ENCODE peak calls at places on chromosomes 3 and 15, in nine cellular contexts. One of them, this sample, is unnamed.
A peak's percentile ranks its signal among the peaks of the same experiment; 100 is the strongest.

GRCh38 chr3:94195381-94195780 is 132.5 kb downstream of the NSUN3 start:
- DNase-seq in stimulated activated CD4-positive, alpha-beta T cell treated with anti-CD3 and anti-CD28 coated beads, TNF-alpha, amount 100 ng/mL, for 1 hour: no peak
- DNase-seq in dorsolateral prefrontal cortex: no peak
- DNase-seq in stimulated activated CD8-positive, alpha-beta memory T cell treated with anti-CD3 and anti-CD28 coated beads, Interleukin-7, amount 100 ng/mL, for 4 hours: no peak
- DNase-seq in activated T-cell treated with anti-CD3 and anti-CD28 coated beads for 48 hours: no peak
- DNase-seq in effector memory CD8-positive, alpha-beta T cell: no peak
- DNase-seq in HCEC 1CT: no peak
- DNase-seq in DMS79 treated with DMSO at 0.1 percent for 48 hours: no peak
- DNase-seq in NCI-H2081 treated with DMSO at 0.1 percent for 48 hours: no peak
- DNase-seq in this sample: no peak

GRCh38 chr15:75731248-75732100 is 18.8 kb upstream of the CSPG4 start:
- DNase-seq in stimulated activated CD4-positive, alpha-beta T cell treated with anti-CD3 and anti-CD28 coated beads, TNF-alpha, amount 100 ng/mL, for 1 hour: no peak
- DNase-seq in dorsolateral prefrontal cortex: peak; percentile 55
- DNase-seq in stimulated activated CD8-positive, alpha-beta memory T cell treated with anti-CD3 and anti-CD28 coated beads, Interleukin-7, amount 100 ng/mL, for 4 hours: no peak
- DNase-seq in activated T-cell treated with anti-CD3 and anti-CD28 coated beads for 48 hours: no peak
- DNase-seq in effector memory CD8-positive, alpha-beta T cell: no peak
- DNase-seq in HCEC 1CT: peak; percentile 65
- DNase-seq in DMS79 treated with DMSO at 0.1 percent for 48 hours: no peak
- DNase-seq in NCI-H2081 treated with DMSO at 0.1 percent for 48 hours: no peak
- DNase-seq in this sample: peak; percentile 56

GRCh38 chr3:140290105-140290504 is 355.1 kb downstream of the CLSTN2 start:
- DNase-seq in stimulated activated CD4-positive, alpha-beta T cell treated with anti-CD3 and anti-CD28 coated beads, TNF-alpha, amount 100 ng/mL, for 1 hour: no peak
- DNase-seq in dorsolateral prefrontal cortex: no peak
- DNase-seq in stimulated activated CD8-positive, alpha-beta memory T cell treated with anti-CD3 and anti-CD28 coated beads, Interleukin-7, amount 100 ng/mL, for 4 hours: no peak
- DNase-seq in activated T-cell treated with anti-CD3 and anti-CD28 coated beads for 48 hours: no peak
- DNase-seq in effector memory CD8-positive, alpha-beta T cell: no peak
- DNase-seq in HCEC 1CT: no peak
- DNase-seq in DMS79 treated with DMSO at 0.1 percent for 48 hours: no peak
- DNase-seq in NCI-H2081 treated with DMSO at 0.1 percent for 48 hours: no peak
- DNase-seq in this sample: no peak

GRCh38 chr3:32443471-32443870 is 51.8 kb downstream of the CMTM7 start:
- DNase-seq in stimulated activated CD4-positive, alpha-beta T cell treated with anti-CD3 and anti-CD28 coated beads, TNF-alpha, amount 100 ng/mL, for 1 hour: no peak
- DNase-seq in dorsolateral prefrontal cortex: no peak
- DNase-seq in stimulated activated CD8-positive, alpha-beta memory T cell treated with anti-CD3 and anti-CD28 coated beads, Interleukin-7, amount 100 ng/mL, for 4 hours: no peak
- DNase-seq in activated T-cell treated with anti-CD3 and anti-CD28 coated beads for 48 hours: no peak
- DNase-seq in effector memory CD8-positive, alpha-beta T cell: no peak
- DNase-seq in HCEC 1CT: peak; percentile 82
- DNase-seq in DMS79 treated with DMSO at 0.1 percent for 48 hours: no peak
- DNase-seq in NCI-H2081 treated with DMSO at 0.1 percent for 48 hours: no peak
- DNase-seq in this sample: no peak

GRCh38 chr3:48661501-48662139 is 1.1 kb downstream of the CELSR3 start:
- DNase-seq in stimulated activated CD4-positive, alpha-beta T cell treated with anti-CD3 and anti-CD28 coated beads, TNF-alpha, amount 100 ng/mL, for 1 hour: peak; percentile 56
- DNase-seq in dorsolateral prefrontal cortex: peak; percentile 38
- DNase-seq in stimulated activated CD8-positive, alpha-beta memory T cell treated with anti-CD3 and anti-CD28 coated beads, Interleukin-7, amount 100 ng/mL, for 4 hours: peak; percentile 54
- DNase-seq in activated T-cell treated with anti-CD3 and anti-CD28 coated beads for 48 hours: peak; percentile 69
- DNase-seq in effector memory CD8-positive, alpha-beta T cell: peak; percentile 81
- DNase-seq in HCEC 1CT: no peak
- DNase-seq in DMS79 treated with DMSO at 0.1 percent for 48 hours: no peak
- DNase-seq in NCI-H2081 treated with DMSO at 0.1 percent for 48 hours: no peak
- DNase-seq in this sample: no peak

GRCh38 chr3:1068985-1069384 is 23.8 kb upstream of the CNTN6 start:
- DNase-seq in stimulated activated CD4-positive, alpha-beta T cell treated with anti-CD3 and anti-CD28 coated beads, TNF-alpha, amount 100 ng/mL, for 1 hour: no peak
- DNase-seq in dorsolateral prefrontal cortex: no peak
- DNase-seq in stimulated activated CD8-positive, alpha-beta memory T cell treated with anti-CD3 and anti-CD28 coated beads, Interleukin-7, amount 100 ng/mL, for 4 hours: no peak
- DNase-seq in activated T-cell treated with anti-CD3 and anti-CD28 coated beads for 48 hours: no peak
- DNase-seq in effector memory CD8-positive, alpha-beta T cell: no peak
- DNase-seq in HCEC 1CT: no peak
- DNase-seq in DMS79 treated with DMSO at 0.1 percent for 48 hours: no peak
- DNase-seq in NCI-H2081 treated with DMSO at 0.1 percent for 48 hours: no peak
- DNase-seq in this sample: no peak

GRCh38 chr3:71547254-71548198 is 36.0 kb downstream of the FOXP1 start:
- DNase-seq in stimulated activated CD4-positive, alpha-beta T cell treated with anti-CD3 and anti-CD28 coated beads, TNF-alpha, amount 100 ng/mL, for 1 hour: no peak
- DNase-seq in dorsolateral prefrontal cortex: no peak
- DNase-seq in stimulated activated CD8-positive, alpha-beta memory T cell treated with anti-CD3 and anti-CD28 coated beads, Interleukin-7, amount 100 ng/mL, for 4 hours: no peak
- DNase-seq in activated T-cell treated with anti-CD3 and anti-CD28 coated beads for 48 hours: no peak
- DNase-seq in effector memory CD8-positive, alpha-beta T cell: no peak
- DNase-seq in HCEC 1CT: no peak
- DNase-seq in DMS79 treated with DMSO at 0.1 percent for 48 hours: no peak
- DNase-seq in NCI-H2081 treated with DMSO at 0.1 percent for 48 hours: no peak
- DNase-seq in this sample: no peak

GRCh38 chr3:67654099-67654831 is at the start of gene SUCLG2:
- DNase-seq in stimulated activated CD4-positive, alpha-beta T cell treated with anti-CD3 and anti-CD28 coated beads, TNF-alpha, amount 100 ng/mL, for 1 hour: peak; percentile 61
- DNase-seq in dorsolateral prefrontal cortex: peak; percentile 44
- DNase-seq in stimulated activated CD8-positive, alpha-beta memory T cell treated with anti-CD3 and anti-CD28 coated beads, Interleukin-7, amount 100 ng/mL, for 4 hours: peak; percentile 78
- DNase-seq in activated T-cell treated with anti-CD3 and anti-CD28 coated beads for 48 hours: peak; percentile 76
- DNase-seq in effector memory CD8-positive, alpha-beta T cell: peak; percentile 68
- DNase-seq in HCEC 1CT: peak; percentile 91
- DNase-seq in DMS79 treated with DMSO at 0.1 percent for 48 hours: peak; percentile 38
- DNase-seq in NCI-H2081 treated with DMSO at 0.1 percent for 48 hours: no peak
- DNase-seq in this sample: peak; percentile 88

GRCh38 chr3:8962226-8962861 is 928 bp downstream of the RAD18 start:
- DNase-seq in stimulated activated CD4-positive, alpha-beta T cell treated with anti-CD3 and anti-CD28 coated beads, TNF-alpha, amount 100 ng/mL, for 1 hour: no peak
- DNase-seq in dorsolateral prefrontal cortex: no peak
- DNase-seq in stimulated activated CD8-positive, alpha-beta memory T cell treated with anti-CD3 and anti-CD28 coated beads, Interleukin-7, amount 100 ng/mL, for 4 hours: no peak
- DNase-seq in activated T-cell treated with anti-CD3 and anti-CD28 coated beads for 48 hours: no peak
- DNase-seq in effector memory CD8-positive, alpha-beta T cell: no peak
- DNase-seq in HCEC 1CT: no peak
- DNase-seq in DMS79 treated with DMSO at 0.1 percent for 48 hours: no peak
- DNase-seq in NCI-H2081 treated with DMSO at 0.1 percent for 48 hours: no peak
- DNase-seq in this sample: no peak

GRCh38 chr3:161253711-161254110 is 32.6 kb downstream of the NMD3 start:
- DNase-seq in stimulated activated CD4-positive, alpha-beta T cell treated with anti-CD3 and anti-CD28 coated beads, TNF-alpha, amount 100 ng/mL, for 1 hour: no peak
- DNase-seq in dorsolateral prefrontal cortex: no peak
- DNase-seq in stimulated activated CD8-positive, alpha-beta memory T cell treated with anti-CD3 and anti-CD28 coated beads, Interleukin-7, amount 100 ng/mL, for 4 hours: no peak
- DNase-seq in activated T-cell treated with anti-CD3 and anti-CD28 coated beads for 48 hours: no peak
- DNase-seq in effector memory CD8-positive, alpha-beta T cell: no peak
- DNase-seq in HCEC 1CT: no peak
- DNase-seq in DMS79 treated with DMSO at 0.1 percent for 48 hours: no peak
- DNase-seq in NCI-H2081 treated with DMSO at 0.1 percent for 48 hours: no peak
- DNase-seq in this sample: no peak

GRCh38 chr3:59426851-59427565 is 377.2 kb upstream of the CFAP20DC start:
- DNase-seq in stimulated activated CD4-positive, alpha-beta T cell treated with anti-CD3 and anti-CD28 coated beads, TNF-alpha, amount 100 ng/mL, for 1 hour: no peak
- DNase-seq in dorsolateral prefrontal cortex: no peak
- DNase-seq in stimulated activated CD8-positive, alpha-beta memory T cell treated with anti-CD3 and anti-CD28 coated beads, Interleukin-7, amount 100 ng/mL, for 4 hours: no peak
- DNase-seq in activated T-cell treated with anti-CD3 and anti-CD28 coated beads for 48 hours: no peak
- DNase-seq in effector memory CD8-positive, alpha-beta T cell: no peak
- DNase-seq in HCEC 1CT: peak; percentile 93
- DNase-seq in DMS79 treated with DMSO at 0.1 percent for 48 hours: no peak
- DNase-seq in NCI-H2081 treated with DMSO at 0.1 percent for 48 hours: no peak
- DNase-seq in this sample: no peak

GRCh38 chr3:11954312-11954934 is 49.8 kb upstream of the SYN2 start:
- DNase-seq in stimulated activated CD4-positive, alpha-beta T cell treated with anti-CD3 and anti-CD28 coated beads, TNF-alpha, amount 100 ng/mL, for 1 hour: no peak
- DNase-seq in dorsolateral prefrontal cortex: no peak
- DNase-seq in stimulated activated CD8-positive, alpha-beta memory T cell treated with anti-CD3 and anti-CD28 coated beads, Interleukin-7, amount 100 ng/mL, for 4 hours: no peak
- DNase-seq in activated T-cell treated with anti-CD3 and anti-CD28 coated beads for 48 hours: no peak
- DNase-seq in effector memory CD8-positive, alpha-beta T cell: no peak
- DNase-seq in HCEC 1CT: no peak
- DNase-seq in DMS79 treated with DMSO at 0.1 percent for 48 hours: peak; percentile 0
- DNase-seq in NCI-H2081 treated with DMSO at 0.1 percent for 48 hours: no peak
- DNase-seq in this sample: peak; percentile 36

GRCh38 chr3:149547413-149547812 is 72.9 kb downstream of the TM4SF4 start:
- DNase-seq in stimulated activated CD4-positive, alpha-beta T cell treated with anti-CD3 and anti-CD28 coated beads, TNF-alpha, amount 100 ng/mL, for 1 hour: no peak
- DNase-seq in dorsolateral prefrontal cortex: no peak
- DNase-seq in stimulated activated CD8-positive, alpha-beta memory T cell treated with anti-CD3 and anti-CD28 coated beads, Interleukin-7, amount 100 ng/mL, for 4 hours: no peak
- DNase-seq in activated T-cell treated with anti-CD3 and anti-CD28 coated beads for 48 hours: no peak
- DNase-seq in effector memory CD8-positive, alpha-beta T cell: no peak
- DNase-seq in HCEC 1CT: no peak
- DNase-seq in DMS79 treated with DMSO at 0.1 percent for 48 hours: no peak
- DNase-seq in NCI-H2081 treated with DMSO at 0.1 percent for 48 hours: no peak
- DNase-seq in this sample: no peak

GRCh38 chr3:170997966-170998913 is 28.3 kb downstream of the SLC2A2 start:
- DNase-seq in stimulated activated CD4-positive, alpha-beta T cell treated with anti-CD3 and anti-CD28 coated beads, TNF-alpha, amount 100 ng/mL, for 1 hour: no peak
- DNase-seq in dorsolateral prefrontal cortex: no peak
- DNase-seq in stimulated activated CD8-positive, alpha-beta memory T cell treated with anti-CD3 and anti-CD28 coated beads, Interleukin-7, amount 100 ng/mL, for 4 hours: no peak
- DNase-seq in activated T-cell treated with anti-CD3 and anti-CD28 coated beads for 48 hours: no peak
- DNase-seq in effector memory CD8-positive, alpha-beta T cell: no peak
- DNase-seq in HCEC 1CT: peak; percentile 27
- DNase-seq in DMS79 treated with DMSO at 0.1 percent for 48 hours: no peak
- DNase-seq in NCI-H2081 treated with DMSO at 0.1 percent for 48 hours: no peak
- DNase-seq in this sample: no peak

GRCh38 chr15:80041497-80042253 is 17.8 kb upstream of the ZFAND6 start:
- DNase-seq in stimulated activated CD4-positive, alpha-beta T cell treated with anti-CD3 and anti-CD28 coated beads, TNF-alpha, amount 100 ng/mL, for 1 hour: no peak
- DNase-seq in dorsolateral prefrontal cortex: no peak
- DNase-seq in stimulated activated CD8-positive, alpha-beta memory T cell treated with anti-CD3 and anti-CD28 coated beads, Interleukin-7, amount 100 ng/mL, for 4 hours: no peak
- DNase-seq in activated T-cell treated with anti-CD3 and anti-CD28 coated beads for 48 hours: no peak
- DNase-seq in effector memory CD8-positive, alpha-beta T cell: no peak
- DNase-seq in HCEC 1CT: no peak
- DNase-seq in DMS79 treated with DMSO at 0.1 percent for 48 hours: no peak
- DNase-seq in NCI-H2081 treated with DMSO at 0.1 percent for 48 hours: no peak
- DNase-seq in this sample: no peak

GRCh38 chr15:50126072-50126471 is 7.0 kb upstream of the ATP8B4 start:
- DNase-seq in stimulated activated CD4-positive, alpha-beta T cell treated with anti-CD3 and anti-CD28 coated beads, TNF-alpha, amount 100 ng/mL, for 1 hour: no peak
- DNase-seq in dorsolateral prefrontal cortex: no peak
- DNase-seq in stimulated activated CD8-positive, alpha-beta memory T cell treated with anti-CD3 and anti-CD28 coated beads, Interleukin-7, amount 100 ng/mL, for 4 hours: no peak
- DNase-seq in activated T-cell treated with anti-CD3 and anti-CD28 coated beads for 48 hours: no peak
- DNase-seq in effector memory CD8-positive, alpha-beta T cell: no peak
- DNase-seq in HCEC 1CT: no peak
- DNase-seq in DMS79 treated with DMSO at 0.1 percent for 48 hours: no peak
- DNase-seq in NCI-H2081 treated with DMSO at 0.1 percent for 48 hours: no peak
- DNase-seq in this sample: no peak

GRCh38 chr3:105842449-105842848 is 26.4 kb downstream of the CBLB start:
- DNase-seq in stimulated activated CD4-positive, alpha-beta T cell treated with anti-CD3 and anti-CD28 coated beads, TNF-alpha, amount 100 ng/mL, for 1 hour: no peak
- DNase-seq in dorsolateral prefrontal cortex: no peak
- DNase-seq in stimulated activated CD8-positive, alpha-beta memory T cell treated with anti-CD3 and anti-CD28 coated beads, Interleukin-7, amount 100 ng/mL, for 4 hours: no peak
- DNase-seq in activated T-cell treated with anti-CD3 and anti-CD28 coated beads for 48 hours: no peak
- DNase-seq in effector memory CD8-positive, alpha-beta T cell: no peak
- DNase-seq in HCEC 1CT: no peak
- DNase-seq in DMS79 treated with DMSO at 0.1 percent for 48 hours: no peak
- DNase-seq in NCI-H2081 treated with DMSO at 0.1 percent for 48 hours: no peak
- DNase-seq in this sample: no peak

GRCh38 chr3:33278106-33278672 is 947 bp downstream of the FBXL2 start:
- DNase-seq in stimulated activated CD4-positive, alpha-beta T cell treated with anti-CD3 and anti-CD28 coated beads, TNF-alpha, amount 100 ng/mL, for 1 hour: no peak
- DNase-seq in dorsolateral prefrontal cortex: peak; percentile 5
- DNase-seq in stimulated activated CD8-positive, alpha-beta memory T cell treated with anti-CD3 and anti-CD28 coated beads, Interleukin-7, amount 100 ng/mL, for 4 hours: no peak
- DNase-seq in activated T-cell treated with anti-CD3 and anti-CD28 coated beads for 48 hours: no peak
- DNase-seq in effector memory CD8-positive, alpha-beta T cell: no peak
- DNase-seq in HCEC 1CT: no peak
- DNase-seq in DMS79 treated with DMSO at 0.1 percent for 48 hours: no peak
- DNase-seq in NCI-H2081 treated with DMSO at 0.1 percent for 48 hours: no peak
- DNase-seq in this sample: peak; percentile 18

GRCh38 chr3:186284661-186285060 is 77.4 kb downstream of the DGKG start:
- DNase-seq in stimulated activated CD4-positive, alpha-beta T cell treated with anti-CD3 and anti-CD28 coated beads, TNF-alpha, amount 100 ng/mL, for 1 hour: no peak
- DNase-seq in dorsolateral prefrontal cortex: peak; percentile 54
- DNase-seq in stimulated activated CD8-positive, alpha-beta memory T cell treated with anti-CD3 and anti-CD28 coated beads, Interleukin-7, amount 100 ng/mL, for 4 hours: no peak
- DNase-seq in activated T-cell treated with anti-CD3 and anti-CD28 coated beads for 48 hours: no peak
- DNase-seq in effector memory CD8-positive, alpha-beta T cell: no peak
- DNase-seq in HCEC 1CT: no peak
- DNase-seq in DMS79 treated with DMSO at 0.1 percent for 48 hours: no peak
- DNase-seq in NCI-H2081 treated with DMSO at 0.1 percent for 48 hours: no peak
- DNase-seq in this sample: no peak

GRCh38 chr15:78177447-78177873 is 28.3 kb downstream of the IDH3A start:
- DNase-seq in stimulated activated CD4-positive, alpha-beta T cell treated with anti-CD3 and anti-CD28 coated beads, TNF-alpha, amount 100 ng/mL, for 1 hour: no peak
- DNase-seq in dorsolateral prefrontal cortex: no peak
- DNase-seq in stimulated activated CD8-positive, alpha-beta memory T cell treated with anti-CD3 and anti-CD28 coated beads, Interleukin-7, amount 100 ng/mL, for 4 hours: no peak
- DNase-seq in activated T-cell treated with anti-CD3 and anti-CD28 coated beads for 48 hours: no peak
- DNase-seq in effector memory CD8-positive, alpha-beta T cell: no peak
- DNase-seq in HCEC 1CT: no peak
- DNase-seq in DMS79 treated with DMSO at 0.1 percent for 48 hours: no peak
- DNase-seq in NCI-H2081 treated with DMSO at 0.1 percent for 48 hours: no peak
- DNase-seq in this sample: peak; percentile 78

GRCh38 chr15:88887068-88887580 is 8.2 kb downstream of the HAPLN3 start:
- DNase-seq in stimulated activated CD4-positive, alpha-beta T cell treated with anti-CD3 and anti-CD28 coated beads, TNF-alpha, amount 100 ng/mL, for 1 hour: no peak
- DNase-seq in dorsolateral prefrontal cortex: no peak
- DNase-seq in stimulated activated CD8-positive, alpha-beta memory T cell treated with anti-CD3 and anti-CD28 coated beads, Interleukin-7, amount 100 ng/mL, for 4 hours: no peak
- DNase-seq in activated T-cell treated with anti-CD3 and anti-CD28 coated beads for 48 hours: no peak
- DNase-seq in effector memory CD8-positive, alpha-beta T cell: no peak
- DNase-seq in HCEC 1CT: no peak
- DNase-seq in DMS79 treated with DMSO at 0.1 percent for 48 hours: no peak
- DNase-seq in NCI-H2081 treated with DMSO at 0.1 percent for 48 hours: no peak
- DNase-seq in this sample: no peak

GRCh38 chr15:71386448-71387236 is 271.4 kb downstream of the THSD4 start:
- DNase-seq in stimulated activated CD4-positive, alpha-beta T cell treated with anti-CD3 and anti-CD28 coated beads, TNF-alpha, amount 100 ng/mL, for 1 hour: no peak
- DNase-seq in dorsolateral prefrontal cortex: no peak
- DNase-seq in stimulated activated CD8-positive, alpha-beta memory T cell treated with anti-CD3 and anti-CD28 coated beads, Interleukin-7, amount 100 ng/mL, for 4 hours: no peak
- DNase-seq in activated T-cell treated with anti-CD3 and anti-CD28 coated beads for 48 hours: no peak
- DNase-seq in effector memory CD8-positive, alpha-beta T cell: no peak
- DNase-seq in HCEC 1CT: no peak
- DNase-seq in DMS79 treated with DMSO at 0.1 percent for 48 hours: no peak
- DNase-seq in NCI-H2081 treated with DMSO at 0.1 percent for 48 hours: no peak
- DNase-seq in this sample: peak; percentile 10

GRCh38 chr3:175518459-175518858 is 659.3 kb downstream of the NAALADL2 start:
- DNase-seq in stimulated activated CD4-positive, alpha-beta T cell treated with anti-CD3 and anti-CD28 coated beads, TNF-alpha, amount 100 ng/mL, for 1 hour: no peak
- DNase-seq in dorsolateral prefrontal cortex: no peak
- DNase-seq in stimulated activated CD8-positive, alpha-beta memory T cell treated with anti-CD3 and anti-CD28 coated beads, Interleukin-7, amount 100 ng/mL, for 4 hours: no peak
- DNase-seq in activated T-cell treated with anti-CD3 and anti-CD28 coated beads for 48 hours: no peak
- DNase-seq in effector memory CD8-positive, alpha-beta T cell: no peak
- DNase-seq in HCEC 1CT: no peak
- DNase-seq in DMS79 treated with DMSO at 0.1 percent for 48 hours: no peak
- DNase-seq in NCI-H2081 treated with DMSO at 0.1 percent for 48 hours: no peak
- DNase-seq in this sample: no peak

GRCh38 chr3:191460360-191460759 is 603 bp upstream of the PYDC2 start:
- DNase-seq in stimulated activated CD4-positive, alpha-beta T cell treated with anti-CD3 and anti-CD28 coated beads, TNF-alpha, amount 100 ng/mL, for 1 hour: no peak
- DNase-seq in dorsolateral prefrontal cortex: no peak
- DNase-seq in stimulated activated CD8-positive, alpha-beta memory T cell treated with anti-CD3 and anti-CD28 coated beads, Interleukin-7, amount 100 ng/mL, for 4 hours: no peak
- DNase-seq in activated T-cell treated with anti-CD3 and anti-CD28 coated beads for 48 hours: no peak
- DNase-seq in effector memory CD8-positive, alpha-beta T cell: no peak
- DNase-seq in HCEC 1CT: no peak
- DNase-seq in DMS79 treated with DMSO at 0.1 percent for 48 hours: no peak
- DNase-seq in NCI-H2081 treated with DMSO at 0.1 percent for 48 hours: no peak
- DNase-seq in this sample: no peak

GRCh38 chr3:156642750-156643728 is 31.4 kb upstream of the TIPARP start:
- DNase-seq in stimulated activated CD4-positive, alpha-beta T cell treated with anti-CD3 and anti-CD28 coated beads, TNF-alpha, amount 100 ng/mL, for 1 hour: no peak
- DNase-seq in dorsolateral prefrontal cortex: no peak
- DNase-seq in stimulated activated CD8-positive, alpha-beta memory T cell treated with anti-CD3 and anti-CD28 coated beads, Interleukin-7, amount 100 ng/mL, for 4 hours: no peak
- DNase-seq in activated T-cell treated with anti-CD3 and anti-CD28 coated beads for 48 hours: no peak
- DNase-seq in effector memory CD8-positive, alpha-beta T cell: no peak
- DNase-seq in HCEC 1CT: no peak
- DNase-seq in DMS79 treated with DMSO at 0.1 percent for 48 hours: no peak
- DNase-seq in NCI-H2081 treated with DMSO at 0.1 percent for 48 hours: no peak
- DNase-seq in this sample: peak; percentile 12